ENCODE peak calls at places on chromosome 20, in six cellular contexts. J is H1, A is HepG2, T is HCT116, Q is K562, R is GM12878. S is an unnamed sample.

GRCh38 chr20:2300420-2300819 is 4.6 kb downstream of the TGM3 start:
- DNase-seq in J (no peak), A (no peak), T (no peak), Q (peak), R (no peak), S (no peak)

GRCh38 chr20:41692479-41693135 is 74.4 kb upstream of the CHD6 start:
- DNase-seq in J (peak), A (peak), T (no peak), Q (peak), R (peak), S (peak)

GRCh38 chr20:36538026-36538764 is 3.1 kb upstream of the MYL9 start:
- DNase-seq in J (no peak), A (no peak), T (no peak), Q (no peak), R (no peak), S (no peak)

GRCh38 chr20:59588236-59588855 is 16.0 kb upstream of the PHACTR3 start:
- DNase-seq in J (no peak), A (no peak), T (no peak), Q (no peak), R (no peak), S (no peak)

GRCh38 chr20:57061058-57061900 is 205.2 kb downstream of the BMP7 start:
- DNase-seq in J (peak), A (no peak), T (no peak), Q (peak), R (no peak), S (peak)

GRCh38 chr20:42559665-42560064 is 630.0 kb downstream of the PTPRT start:
- DNase-seq in J (no peak), A (no peak), T (no peak), Q (no peak), R (no peak), S (no peak)

GRCh38 chr20:63735859-63736718 is at the start of gene LIME1:
- DNase-seq in J (peak), A (no peak), T (no peak), Q (peak), R (no peak), S (no peak)

GRCh38 chr20:41145821-41146620 is 8.7 kb downstream of the PLCG1 start:
- DNase-seq in J (no peak), A (no peak), T (no peak), Q (no peak), R (no peak), S (no peak)

GRCh38 chr20:11469795-11470495 is 447.7 kb upstream of the BTBD3 start:
- DNase-seq in J (no peak), A (no peak), T (no peak), Q (no peak), R (no peak), S (no peak)

GRCh38 chr20:57680934-57681914 is 28.6 kb downstream of the PMEPA1 start:
- DNase-seq in J (no peak), A (no peak), T (no peak), Q (no peak), R (peak), S (no peak)

GRCh38 chr20:17636523-17637412 is 45.3 kb downstream of the RRBP1 start:
- DNase-seq in J (no peak), A (no peak), T (no peak), Q (no peak), R (no peak), S (no peak)

GRCh38 chr20:17640146-17640874 is 41.7 kb downstream of the RRBP1 start:
- DNase-seq in J (no peak), A (no peak), T (no peak), Q (no peak), R (no peak), S (no peak)

GRCh38 chr20:17638835-17639407 is 43.1 kb downstream of the RRBP1 start:
- DNase-seq in J (no peak), A (no peak), T (no peak), Q (no peak), R (no peak), S (no peak)

GRCh38 chr20:17637413-17637780 is 44.6 kb downstream of the RRBP1 start:
- DNase-seq in J (no peak), A (no peak), T (no peak), Q (no peak), R (no peak), S (no peak)

GRCh38 chr20:17637985-17638640 is 43.9 kb downstream of the RRBP1 start:
- DNase-seq in J (no peak), A (no peak), T (no peak), Q (no peak), R (no peak), S (no peak)
- TF ChIP-seq ZNF274 in J (no peak), A (no peak), T (no peak), Q (no peak), R (no peak), S (no peak)

GRCh38 chr20:61886721-61887658 is 178.7 kb downstream of the TAF4 start:
- DNase-seq in J (peak), A (peak), T (peak), Q (peak), R (no peak), S (peak)
- TF ChIP-seq YY1 in J (no peak), A (no peak), T (no peak), Q (no peak), R (no peak), S (no peak)

GRCh38 chr20:53870426-53871199 is 199.8 kb downstream of the BCAS1 start:
- DNase-seq in J (no peak), A (no peak), T (no peak), Q (no peak), R (no peak), S (no peak)
- H3K9ac ChIP-seq in J (no peak), A (peak), T (no peak), Q (no peak), R (no peak), S (peak)

DNA sequence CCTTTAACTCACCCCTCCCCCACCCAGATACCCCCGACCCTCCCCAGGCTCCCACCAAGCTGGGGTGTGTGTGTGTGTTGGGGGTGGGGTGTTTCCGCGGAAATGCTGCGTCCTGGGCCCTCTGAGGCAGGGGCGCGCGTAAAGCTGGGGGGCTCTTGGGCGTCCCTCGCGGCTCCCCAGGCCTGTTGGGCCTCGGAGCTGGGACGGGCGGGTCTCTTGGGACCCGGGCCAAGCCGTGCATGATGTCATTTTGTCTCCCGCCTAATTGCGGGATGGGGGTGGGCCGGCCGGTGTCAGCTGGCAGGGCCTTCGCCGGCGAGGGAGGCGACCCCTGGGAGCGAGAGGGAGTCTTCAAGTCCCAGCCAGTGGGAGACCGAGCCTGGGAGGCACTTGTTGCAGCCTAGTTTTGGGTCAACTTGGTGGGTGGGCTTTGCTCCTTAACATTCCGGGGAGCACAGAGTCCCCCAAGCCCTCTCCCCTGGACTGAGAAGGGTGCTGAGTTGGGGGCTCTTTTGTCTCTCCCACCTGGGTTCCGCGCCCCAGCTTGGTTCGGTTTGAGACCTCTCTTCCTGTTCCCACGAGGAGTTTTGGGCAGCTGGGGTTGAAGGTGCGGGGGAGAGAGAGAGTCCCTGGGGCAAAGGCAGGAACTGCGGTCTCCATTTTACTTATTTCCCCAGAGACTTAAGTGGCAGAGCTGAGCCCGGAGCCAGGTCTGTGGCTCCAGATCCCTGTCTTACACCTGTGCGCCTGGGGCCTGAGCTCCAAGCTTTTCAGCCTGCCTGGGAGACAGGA is 623 bp downstream of the MYBL2 start:
- DNase-seq in J (peak), A (no peak), T (no peak), Q (peak), R (no peak), S (peak)
- TF ChIP-seq ZNF274 in J (no peak), A (no peak), T (no peak), Q (no peak), R (no peak), S (no peak)

GRCh38 chr20:39453890-39454289 is 491.7 kb downstream of the DHX35 start:
- DNase-seq in J (no peak), A (no peak), T (no peak), Q (no peak), R (no peak), S (no peak)

GRCh38 chr20:39452583-39453193 is 490.5 kb downstream of the DHX35 start:
- DNase-seq in J (no peak), A (no peak), T (no peak), Q (no peak), R (peak), S (no peak)

GRCh38 chr20:39462436-39462835 is 500.3 kb downstream of the DHX35 start:
- DNase-seq in J (no peak), A (no peak), T (no peak), Q (no peak), R (no peak), S (no peak)

GRCh38 chr20:39464238-39464637 is 502.1 kb downstream of the DHX35 start:
- DNase-seq in J (no peak), A (no peak), T (no peak), Q (no peak), R (no peak), S (no peak)

GRCh38 chr20:39458452-39458851 is 496.3 kb downstream of the DHX35 start:
- DNase-seq in J (no peak), A (no peak), T (no peak), Q (no peak), R (no peak), S (no peak)
- TF ChIP-seq YY1 in J (no peak), A (no peak), T (no peak), Q (no peak), R (no peak), S (no peak)

GRCh38 chr20:4957939-4958362 is 43.4 kb downstream of the SLC23A2 start:
- DNase-seq in J (no peak), A (no peak), T (no peak), Q (no peak), R (no peak), S (no peak)

GRCh38 chr20:4961746-4962145 is 39.6 kb downstream of the SLC23A2 start:
- DNase-seq in J (no peak), A (peak), T (no peak), Q (no peak), R (no peak), S (no peak)

GRCh38 chr20:4966826-4967751 is 34.2 kb downstream of the SLC23A2 start:
- DNase-seq in J (no peak), A (peak), T (no peak), Q (no peak), R (no peak), S (no peak)

GRCh38 chr20:4959582-4959981 is 41.7 kb downstream of the SLC23A2 start:
- DNase-seq in J (no peak), A (no peak), T (peak), Q (no peak), R (no peak), S (no peak)

GRCh38 chr20:4962257-4962855 is 39.0 kb downstream of the SLC23A2 start:
- DNase-seq in J (no peak), A (no peak), T (no peak), Q (no peak), R (no peak), S (no peak)
- H3K9ac ChIP-seq in J (no peak), A (peak), T (no peak), Q (no peak), R (no peak), S (no peak)

GRCh38 chr20:24095303-24095702 is 106.7 kb upstream of the GGTLC1 start:
- DNase-seq in J (no peak), A (no peak), T (no peak), Q (no peak), R (no peak), S (no peak)

GRCh38 chr20:24097051-24097450 is 108.5 kb upstream of the GGTLC1 start:
- DNase-seq in J (no peak), A (no peak), T (no peak), Q (no peak), R (no peak), S (no peak)

GRCh38 chr20:24097506-24098245 is 109.1 kb upstream of the GGTLC1 start:
- DNase-seq in J (no peak), A (no peak), T (no peak), Q (no peak), R (no peak), S (no peak)

GRCh38 chr20:24096256-24096655 is 107.7 kb upstream of the GGTLC1 start:
- DNase-seq in J (no peak), A (no peak), T (no peak), Q (no peak), R (no peak), S (no peak)

DNA sequence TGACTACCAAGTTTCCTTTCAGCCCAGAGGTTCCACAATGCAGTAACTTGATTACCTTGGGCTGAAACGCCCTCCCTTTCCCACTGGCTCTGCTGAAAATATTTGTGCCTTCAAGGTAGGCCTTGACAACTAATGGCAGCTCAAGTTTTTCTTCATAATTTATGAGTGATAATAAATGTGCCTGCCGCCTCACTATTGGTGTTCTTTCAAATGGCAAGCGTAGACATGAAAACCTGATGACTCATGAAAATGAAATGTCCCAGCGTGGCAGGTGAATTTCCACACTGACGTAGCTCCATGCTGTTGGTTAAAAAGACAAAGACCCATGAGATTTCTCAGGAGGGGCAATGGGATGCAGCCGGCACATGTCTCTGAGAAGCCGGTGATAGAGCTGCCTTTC is 107.2 kb upstream of the GGTLC1 start:
- DNase-seq in J (no peak), A (no peak), T (no peak), Q (no peak), R (no peak), S (no peak)
- TF ChIP-seq ZNF274 in J (no peak), A (no peak), T (no peak), Q (no peak), R (no peak), S (no peak)

GRCh38 chr20:15158438-15158990 is 821.1 kb upstream of the FLRT3 start:
- DNase-seq in J (no peak), A (peak), T (no peak), Q (no peak), R (no peak), S (no peak)

GRCh38 chr20:15155848-15156401 is 818.5 kb upstream of the FLRT3 start:
- DNase-seq in J (no peak), A (no peak), T (no peak), Q (no peak), R (no peak), S (no peak)

DNA sequence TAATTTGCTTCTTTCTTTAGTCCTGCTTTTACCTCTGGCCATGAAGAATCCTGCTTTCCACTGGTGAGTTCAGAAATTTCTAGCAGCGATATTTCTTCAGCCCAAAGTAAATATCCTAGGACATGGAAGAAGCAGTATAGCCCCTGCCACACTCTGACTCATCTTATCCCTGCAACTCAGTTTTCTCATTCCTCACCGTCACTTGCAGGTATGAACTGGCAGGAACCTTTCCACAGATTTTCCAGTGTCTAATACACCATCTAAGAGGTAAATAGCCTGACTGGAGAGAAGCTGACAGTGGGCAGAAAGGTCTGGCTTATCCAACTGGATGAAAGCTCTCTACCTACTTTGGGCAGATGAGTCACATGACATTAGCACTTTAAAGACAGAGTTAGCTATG is 816.7 kb upstream of the FLRT3 start:
- DNase-seq in J (no peak), A (no peak), T (no peak), Q (no peak), R (no peak), S (no peak)
- TF ChIP-seq YY1 in J (no peak), A (no peak), T (no peak), Q (no peak), R (no peak), S (no peak)

S was measured in NT2/D1.